ENCODE peak calls at places on chromosomes 5 and 9, in ten cellular contexts. P is osteoblast, Z is HepG2, F is HCT116, G is H9, I is hepatocyte, U is PC-3, H is SK-N-SH, O is keratinocyte, E is neural progenitor cell. J is an unnamed sample. For H3K79me2, the result is how much of the 10 kb centered on the place peaks cover.

GRCh38 chr9:95575796-95576195 is 59.0 kb upstream of the PTCH1 start:
- DNase-seq in Z (no peak), I (no peak), E (no peak), U (no peak), F (no peak), P (no peak), O (no peak), G (no peak), H (no peak), J (no peak)

GRCh38 chr9:126689027-126689825 is 75.5 kb downstream of the LMX1B start:
- DNase-seq in F (no peak), P (no peak), I (no peak), E (no peak), O (no peak), G (no peak), H (peak), Z (no peak), U (no peak), J (no peak)

GRCh38 chr9:98368366-98369065 is 113.1 kb upstream of the TBC1D2 start:
- DNase-seq in U (no peak), Z (no peak), I (no peak), G (no peak), F (no peak), E (no peak), H (no peak), P (no peak), O (no peak), J (peak)

GRCh38 chr9:105911104-105911911 is 217.0 kb downstream of the TMEM38B start:
- DNase-seq in F (no peak), E (peak), G (peak), Z (peak), U (peak), O (no peak), H (no peak), I (no peak), P (no peak), J (peak)

GRCh38 chr9:137715321-137715720 is 96.5 kb downstream of the EHMT1 start:
- DNase-seq in O (no peak), E (no peak), U (no peak), F (no peak), H (no peak), P (peak), I (no peak), G (no peak), Z (no peak), J (no peak)

GRCh38 chr5:172833691-172834569 is at the start of gene ERGIC1:
- DNase-seq in Z (peak), E (peak), F (peak), O (no peak), P (peak), H (peak), G (peak), U (peak), I (peak), J (peak)

GRCh38 chr5:79864364-79864763 is 126.7 kb downstream of the MTX3 start:
- DNase-seq in U (no peak), E (no peak), F (no peak), H (no peak), I (no peak), Z (no peak), G (no peak), O (no peak), P (no peak), J (no peak)

GRCh38 chr9:130072515-130073235 is 19.0 kb downstream of the GPR107 start:
- DNase-seq in F (no peak), E (no peak), H (no peak), G (no peak), U (peak), P (peak), Z (no peak), O (no peak), I (no peak), J (peak)

GRCh38 chr5:32710859-32711692 is at the start of gene NPR3:
- DNase-seq in Z (no peak), G (no peak), F (no peak), U (peak), P (peak), O (no peak), E (peak), H (peak), I (peak), J (no peak)

GRCh38 chr9:32247173-32247572 is 137.3 kb upstream of the ACO1 start:
- DNase-seq in I (no peak), U (no peak), O (no peak), Z (no peak), P (no peak), F (no peak), E (no peak), H (no peak), G (no peak), J (no peak)

GRCh38 chr5:181265092-181265671 is 4.2 kb upstream of the TRIM52 start:
- DNase-seq in G (no peak), F (no peak), O (no peak), E (peak), U (no peak), Z (no peak), I (no peak), H (no peak), P (no peak), J (no peak)

GRCh38 chr9:129126789-129127618 is 15.8 kb downstream of the PTPA start:
- DNase-seq in Z (no peak), H (peak), F (no peak), P (no peak), U (no peak), G (peak), I (no peak), E (peak), O (no peak), J (no peak)

GRCh38 chr9:7079051-7079450 is 321.3 kb downstream of the KDM4C start:
- DNase-seq in I (no peak), Z (no peak), F (no peak), H (no peak), U (no peak), O (no peak), E (no peak), P (no peak), G (no peak), J (no peak)

GRCh38 chr9:94867281-94867841 is 140.9 kb downstream of the AOPEP start:
- DNase-seq in U (peak), E (peak), P (peak), I (peak), O (no peak), G (no peak), Z (peak), F (peak), H (peak), J (peak)

GRCh38 chr5:95808686-95809413 is 13.7 kb downstream of the GLRX start:
- DNase-seq in Z (no peak), H (no peak), F (no peak), P (peak), I (peak), G (no peak), U (no peak), O (no peak), E (no peak), J (no peak)

DNA sequence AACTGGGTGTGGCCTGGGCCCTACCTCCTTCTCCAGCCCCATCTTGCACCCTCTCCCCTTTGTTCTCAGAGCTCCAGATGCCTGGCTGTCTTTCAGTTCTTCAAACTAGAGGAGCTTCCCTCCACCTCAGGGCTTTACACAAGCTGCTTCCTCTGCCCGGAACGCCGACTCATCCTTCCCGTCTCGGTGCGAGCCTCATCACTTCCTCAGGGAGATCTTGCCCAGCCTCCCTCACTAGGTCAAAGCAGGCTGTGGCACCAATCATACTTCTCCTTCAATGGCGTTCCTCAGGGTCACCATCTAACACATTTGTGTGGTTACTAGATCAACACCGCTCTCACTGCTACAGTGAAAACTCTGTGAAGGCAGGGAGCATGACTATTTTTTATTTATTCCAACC is 56.2 kb upstream of the ZSWIM6 start:
- DNase-seq in I (no peak), U (peak), Z (no peak), E (no peak), P (peak), F (no peak), O (peak), H (no peak), G (no peak), J (peak)
- H3K27ac ChIP-seq in I (no peak), U (peak), Z (no peak), E (no peak), P (peak), F (no peak), O (peak), H (peak), G (no peak), J (no peak)

GRCh38 chr9:124332321-124332720 is 74.6 kb downstream of the NEK6 start:
- DNase-seq in U (no peak), H (no peak), F (no peak), G (no peak), Z (no peak), I (no peak), E (no peak), O (no peak), P (peak), J (no peak)
- H3K79me2 ChIP-seq in U (under half), H (under half), F (under half), G (under half), Z (under half), I (under half), E (under half), O (under half), P (under half), J (under half)

GRCh38 chr9:76559283-76559682 is 100.3 kb downstream of the GCNT1 start:
- DNase-seq in H (no peak), G (no peak), F (no peak), U (no peak), O (no peak), P (no peak), I (no peak), Z (no peak), E (no peak), J (no peak)
- H3K27ac ChIP-seq in H (no peak), G (no peak), F (no peak), U (no peak), O (no peak), P (no peak), I (no peak), Z (no peak), E (no peak), J (no peak)

GRCh38 chr9:131475111-131475955 is 27.4 kb upstream of the POMT1 start:
- DNase-seq in P (peak), H (no peak), G (no peak), O (no peak), U (no peak), Z (no peak), I (no peak), E (no peak), F (no peak), J (no peak)

GRCh38 chr9:131477816-131478419 is 24.8 kb upstream of the POMT1 start:
- DNase-seq in G (no peak), H (no peak), Z (no peak), F (no peak), P (no peak), U (no peak), E (no peak), I (no peak), O (no peak), J (no peak)

GRCh38 chr9:131475956-131476776 is 26.6 kb upstream of the POMT1 start:
- DNase-seq in F (no peak), U (no peak), I (no peak), O (no peak), P (peak), E (peak), G (no peak), H (peak), Z (no peak), J (no peak)

GRCh38 chr9:131477367-131477766 is 25.4 kb upstream of the POMT1 start:
- DNase-seq in E (no peak), U (no peak), Z (no peak), O (no peak), H (no peak), P (peak), G (no peak), I (no peak), F (no peak), J (no peak)

DNA sequence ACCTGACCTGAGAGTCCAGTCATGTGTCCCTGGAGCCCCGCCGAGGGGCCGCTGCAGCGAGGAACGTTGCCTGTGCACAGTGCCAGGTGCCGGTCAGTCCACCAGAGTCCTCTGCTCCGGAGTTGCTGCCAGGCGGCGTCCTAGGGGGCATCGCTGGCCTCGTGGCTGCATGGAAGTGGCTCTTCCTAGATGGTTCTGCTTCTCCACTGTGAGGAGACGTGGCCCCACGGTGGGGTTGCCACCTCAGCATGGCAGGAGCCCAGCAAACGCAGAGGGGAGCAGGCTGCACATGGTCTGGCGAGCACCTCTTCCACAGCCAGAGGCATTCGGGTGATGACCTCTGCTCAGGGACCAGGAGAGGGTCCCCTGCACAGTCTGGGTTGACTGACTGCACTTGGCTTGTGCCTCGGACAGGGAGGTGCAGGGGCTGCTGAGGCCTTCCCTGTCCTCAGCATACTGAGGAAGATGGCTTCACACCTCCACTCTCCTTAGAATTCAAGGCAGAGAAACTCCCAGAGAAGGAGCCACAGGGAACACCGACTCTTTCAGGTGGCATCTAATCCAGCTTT is 25.9 kb upstream of the POMT1 start:
- DNase-seq in Z (no peak), E (no peak), P (peak), O (no peak), G (no peak), U (no peak), F (no peak), I (no peak), H (no peak), J (no peak)
- H3K79me2 ChIP-seq in Z (under half), E (half or more), P (half or more), O (under half), G (under half), U (under half), F (half or more), I (under half), H (half or more), J (half or more)

DNA sequence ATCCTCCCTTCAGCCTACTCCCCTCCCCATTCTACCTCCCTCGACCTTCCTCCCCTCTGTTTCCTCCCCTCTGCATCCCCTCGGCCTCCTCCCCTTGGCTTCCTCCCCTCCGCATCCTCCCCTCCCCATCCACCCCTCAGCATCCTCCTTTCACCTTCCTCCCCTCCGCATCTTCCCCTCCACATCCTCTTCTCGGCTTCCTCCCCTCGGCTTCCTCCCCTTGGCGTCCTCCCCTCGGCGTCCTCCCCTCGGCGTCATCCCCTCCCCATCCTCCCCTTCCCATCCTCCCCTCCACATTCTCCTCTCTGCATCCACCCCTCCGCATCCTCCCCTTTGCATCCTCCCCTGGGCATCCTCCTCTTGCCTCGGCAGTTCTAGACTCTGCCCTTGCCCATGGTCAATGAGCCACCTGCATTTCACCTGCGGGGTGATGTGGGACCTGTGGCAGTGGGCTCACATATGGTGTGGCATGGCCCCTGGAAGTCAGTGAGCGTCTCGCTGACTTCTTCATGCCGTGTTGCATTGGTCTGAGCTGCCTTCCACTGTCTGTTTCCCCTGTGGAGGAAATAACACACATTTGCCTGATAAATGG is 113.0 kb downstream of the WNK2 start:
- DNase-seq in I (no peak), O (no peak), Z (no peak), P (peak), E (no peak), F (no peak), U (no peak), G (no peak), H (peak), J (no peak)
- H3K27ac ChIP-seq in I (no peak), O (no peak), Z (peak), P (no peak), E (no peak), F (no peak), U (no peak), G (no peak), H (no peak), J (no peak)

J was measured in astrocyte.